ENCODE peak calls at places on chromosomes 3 and 15, in four cellular contexts. O is activated CD8-positive, alpha-beta memory T cell treated with anti-CD3 and anti-CD28 coated beads, Interleukin-2, amount 50 U/mL, for 48 hours; S is astrocyte; M is GM23338. R is an unnamed sample.

GRCh38 chr15:65087411-65087810 is 10.9 kb downstream of the KBTBD13 start:
- DNase-seq in M (no peak), O (no peak), S (no peak), R (no peak)

GRCh38 chr3:38046027-38046426 is 7.0 kb downstream of the DLEC1 start:
- DNase-seq in O (no peak), M (no peak), S (no peak), R (no peak)

GRCh38 chr3:138686771-138687221 is 78.2 kb downstream of the FAIM start:
- DNase-seq in O (no peak), M (no peak), S (peak), R (no peak)

GRCh38 chr15:65069179-65069578 is 1.4 kb upstream of the RASL12 start:
- DNase-seq in O (no peak), S (peak), M (no peak), R (no peak)

GRCh38 chr15:58549013-58549779 is 117.4 kb downstream of the LIPC start:
- DNase-seq in S (no peak), O (peak), M (no peak), R (no peak)

GRCh38 chr3:152174876-152175575 is 93.7 kb upstream of the MBNL1 start:
- DNase-seq in O (no peak), M (no peak), S (peak), R (no peak)

GRCh38 chr3:196341142-196341541 is 3.0 kb upstream of the TM4SF19 start:
- DNase-seq in M (no peak), S (peak), O (no peak), R (no peak)

GRCh38 chr15:73367624-73368300 is 996 bp downstream of the HCN4 start:
- DNase-seq in M (peak), S (no peak), O (no peak), R (peak)

GRCh38 chr3:105375750-105376511 is 9.2 kb downstream of the ALCAM start:
- DNase-seq in S (no peak), O (no peak), M (no peak), R (no peak)

GRCh38 chr3:73669268-73669667 is 44.5 kb upstream of the PDZRN3 start:
- DNase-seq in S (peak), O (no peak), M (no peak), R (no peak)

GRCh38 chr15:62110000-62110851 is 43.4 kb downstream of the C2CD4A start:
- DNase-seq in M (no peak), O (no peak), S (peak), R (no peak)

GRCh38 chr15:92650256-92650655 is 5.3 kb downstream of the FAM174B start:
- DNase-seq in S (peak), M (no peak), O (no peak), R (no peak)

GRCh38 chr15:31128919-31129768 is 27.6 kb upstream of the TRPM1 start:
- DNase-seq in S (no peak), O (peak), M (peak), R (peak)

GRCh38 chr3:112813016-112813415 is 33.6 kb downstream of the CD200R1L start:
- DNase-seq in M (no peak), S (no peak), O (no peak), R (no peak)

GRCh38 chr15:24857777-24858176 is 97.0 kb upstream of the SNRPN start:
- DNase-seq in M (peak), O (no peak), S (peak), R (no peak)

GRCh38 chr15:58498821-58499580 is 67.2 kb downstream of the LIPC start:
- DNase-seq in M (no peak), S (peak), O (no peak), R (no peak)